ENCODE peak calls at places on chromosomes 2 and 18, in ten cellular contexts. F is CD8-positive, alpha-beta T cell; Q is transverse colon; U is dorsolateral prefrontal cortex; P is tibial nerve; C is psoas muscle; I is fibroblast of lung; K is HCT116; H is astrocyte; O is adrenal gland. E is an unnamed sample.

GRCh38 chr2:188316354-188316753 is 24.7 kb downstream of the GULP1 start:
- DNase-seq in F (no peak), Q (no peak), U (no peak), P (no peak), C (no peak), I (no peak), K (no peak), H (no peak), O (no peak), E (no peak)

GRCh38 chr2:10831387-10831985 is 18.9 kb upstream of the PDIA6 start:
- DNase-seq in F (no peak), Q (no peak), U (no peak), P (no peak), C (no peak), I (no peak), K (no peak), H (no peak), O (no peak), E (no peak)

GRCh38 chr2:197079832-197080555 is 153.5 kb upstream of the PGAP1 start:
- DNase-seq in F (no peak), Q (no peak), U (no peak), P (no peak), C (no peak), I (peak; percentile 78), K (no peak), H (peak; percentile 75), O (no peak), E (no peak)

GRCh38 chr18:7754725-7755181 is 187.6 kb downstream of the PTPRM start:
- DNase-seq in F (no peak), Q (no peak), U (no peak), P (no peak), C (no peak), I (no peak), K (no peak), H (no peak), O (peak; percentile 24), E (no peak)

GRCh38 chr2:58479557-58480120 is 238.5 kb upstream of the FANCL start:
- DNase-seq in F (no peak), Q (no peak), U (no peak), P (no peak), C (no peak), I (no peak), K (no peak), H (no peak), O (no peak), E (no peak)

GRCh38 chr2:3200420-3200939 is 177.1 kb downstream of the EIPR1 start:
- DNase-seq in F (no peak), Q (no peak), U (no peak), P (no peak), C (no peak), I (peak; percentile 62), K (no peak), H (peak; percentile 32), O (no peak), E (no peak)

GRCh38 chr2:190318931-190319556 is 582 bp downstream of the HIBCH start:
- DNase-seq in F (peak; percentile 23), Q (peak; percentile 25), U (no peak), P (peak; percentile 8), C (no peak), I (no peak), K (no peak), H (no peak), O (no peak), E (no peak)

GRCh38 chr2:240905176-240905781 is 857 bp upstream of the CROCC2 start:
- DNase-seq in F (peak; percentile 6), Q (no peak), U (no peak), P (no peak), C (peak; percentile 6), I (no peak), K (no peak), H (no peak), O (no peak), E (no peak)

GRCh38 chr2:113896791-113897190 is 6.9 kb downstream of the ACTR3 start:
- DNase-seq in F (no peak), Q (no peak), U (no peak), P (no peak), C (no peak), I (no peak), K (no peak), H (no peak), O (no peak), E (no peak)

GRCh38 chr2:61157371-61158003 is 4.5 kb upstream of the C2orf74 start:
- DNase-seq in F (no peak), Q (no peak), U (no peak), P (no peak), C (no peak), I (no peak), K (no peak), H (no peak), O (no peak), E (no peak)

GRCh38 chr18:7921938-7922587 is 354.9 kb downstream of the PTPRM start:
- DNase-seq in F (no peak), Q (no peak), U (no peak), P (no peak), C (no peak), I (peak; percentile 73), K (peak; percentile 54), H (peak; percentile 67), O (no peak), E (no peak)

DNA sequence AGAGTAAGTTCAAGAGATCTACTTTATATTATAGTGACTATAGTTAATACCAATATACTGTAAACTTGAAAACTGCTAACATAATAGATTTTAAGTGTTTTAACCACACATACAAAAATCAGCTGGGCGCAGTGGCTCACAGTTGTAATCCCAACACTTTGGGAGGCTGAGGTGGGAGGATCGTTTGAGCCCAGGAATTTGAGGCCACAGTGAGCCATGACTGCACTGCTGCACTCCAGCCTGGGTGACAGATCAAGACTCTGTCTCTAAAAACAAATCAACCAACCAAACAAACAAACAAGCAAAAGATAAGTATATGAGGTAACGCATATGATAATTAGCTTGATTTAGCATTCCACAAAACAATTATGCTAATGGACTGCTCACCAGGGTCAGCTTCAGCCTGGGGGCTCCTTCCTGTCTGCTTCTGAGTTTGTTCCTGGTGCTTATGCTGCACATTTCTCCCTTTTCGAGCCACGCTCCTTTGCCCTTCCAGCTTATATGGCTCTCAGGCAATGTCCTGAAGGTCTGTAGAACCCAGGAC is 357.7 kb downstream of the EN1 start:
- DNase-seq in F (no peak), Q (no peak), U (no peak), P (no peak), C (no peak), I (no peak), K (no peak), H (no peak), O (no peak), E (no peak)
- H3K27me3 ChIP-seq in F (no peaks in the 10 kb centered on the region), Q (peaks cover 3% of the 10 kb centered on the region), U (peaks cover 7% of the 10 kb centered on the region), P (no peaks in the 10 kb centered on the region), C (no peaks in the 10 kb centered on the region), I (no peaks in the 10 kb centered on the region), K (no peaks in the 10 kb centered on the region), H (no peaks in the 10 kb centered on the region), O (no peaks in the 10 kb centered on the region), E (no peaks in the 10 kb centered on the region)

GRCh38 chr2:31739156-31739555 is 158.4 kb upstream of the SRD5A2 start:
- DNase-seq in F (no peak), Q (no peak), U (no peak), P (no peak), C (no peak), I (no peak), K (no peak), H (no peak), O (no peak), E (no peak)

GRCh38 chr2:31735716-31736115 is 155.0 kb upstream of the SRD5A2 start:
- DNase-seq in F (no peak), Q (no peak), U (no peak), P (no peak), C (no peak), I (no peak), K (no peak), H (no peak), O (no peak), E (no peak)

DNA sequence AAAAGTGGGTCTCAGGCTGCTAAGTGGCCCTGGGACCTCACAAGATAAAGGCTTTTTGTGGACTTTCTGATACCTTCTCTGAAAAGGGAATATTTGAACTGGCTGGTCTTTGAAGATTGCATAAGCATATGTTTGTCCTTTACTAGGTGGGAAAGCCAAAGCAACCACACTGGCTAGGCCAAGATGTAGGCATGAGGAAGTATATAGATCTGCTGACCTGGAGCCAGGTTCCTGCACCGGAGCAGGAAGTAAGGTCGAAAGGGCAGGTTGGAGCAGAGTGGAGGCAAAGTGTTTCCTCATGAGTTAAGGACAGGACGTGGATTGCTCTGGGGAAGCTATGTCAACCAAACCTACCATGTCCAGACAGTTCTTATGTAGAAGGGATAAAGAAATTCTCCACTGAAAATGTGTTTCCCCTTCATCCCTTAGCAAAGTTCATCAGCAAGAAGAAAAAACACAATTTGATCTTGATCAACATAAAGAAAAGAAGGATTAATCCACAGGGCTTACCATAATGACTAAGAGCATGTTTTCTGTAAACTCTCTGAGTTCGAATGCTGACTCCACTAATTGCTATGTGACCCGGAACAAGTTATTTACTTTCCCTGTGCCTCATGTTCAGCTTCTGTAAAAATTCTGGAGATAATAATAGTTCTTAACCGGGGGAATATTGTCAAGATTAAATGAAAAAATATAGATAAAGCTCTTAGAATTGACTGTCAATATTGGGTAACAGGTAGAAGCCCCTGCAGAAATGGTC is 156.1 kb upstream of the SRD5A2 start:
- DNase-seq in F (no peak), Q (no peak), U (no peak), P (no peak), C (no peak), I (no peak), K (no peak), H (no peak), O (no peak), E (no peak)
- H3K27ac ChIP-seq in F (no peak overlapping the region), Q (no peak overlapping the region), U (no peak overlapping the region), P (no peak overlapping the region), C (no peak overlapping the region), I (no peak overlapping the region), K (no peak overlapping the region), H (no peak overlapping the region), O (no peak overlapping the region), E (no peak overlapping the region)

GRCh38 chr2:128472789-128473174 is 154.1 kb upstream of the HS6ST1 start:
- DNase-seq in F (no peak), Q (no peak), U (no peak), P (no peak), C (no peak), I (peak; percentile 32), K (no peak), H (peak; percentile 23), O (no peak), E (no peak)
- TF ChIP-seq CTCF in F (no peak), Q (no peak), U (no peak), P (no peak), C (no peak), I (no peak), K (no peak), H (no peak), O (no peak), E (no peak)

DNA sequence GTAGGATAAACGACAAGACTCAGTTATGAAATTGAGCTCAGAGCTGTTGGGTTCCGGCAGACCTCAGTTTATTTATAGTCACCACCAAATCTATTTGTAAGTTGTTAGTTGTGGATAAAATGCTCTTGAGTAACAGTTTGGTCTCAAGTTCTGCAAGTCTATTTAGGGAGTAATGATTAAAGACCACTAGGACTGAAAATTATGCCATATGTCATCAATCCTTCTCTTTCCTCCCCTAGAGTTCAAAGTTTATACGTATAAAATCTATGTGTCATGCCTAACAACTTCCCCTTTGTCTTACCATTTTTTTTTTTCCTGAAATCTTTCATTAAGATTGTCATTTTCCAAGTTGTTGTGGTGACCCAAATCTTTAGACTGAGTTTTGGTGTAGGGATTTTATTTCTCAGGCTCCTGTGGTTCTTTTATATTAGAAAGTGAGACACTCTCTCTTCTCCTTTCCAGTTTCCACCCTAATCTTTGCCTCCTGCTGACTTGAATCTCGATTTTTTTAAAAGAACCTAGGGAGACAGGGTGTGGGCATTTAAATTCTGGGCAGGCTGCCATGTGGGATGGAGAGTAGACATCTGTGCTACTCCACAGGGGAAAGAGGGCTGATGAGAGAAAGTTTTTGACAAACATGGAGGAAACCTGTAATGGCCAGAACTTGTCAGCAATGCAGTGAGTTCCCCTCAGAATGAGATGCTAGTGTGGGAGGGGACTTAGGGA is 51.0 kb downstream of the LAMA3 start:
- DNase-seq in F (no peak), Q (peak; percentile 40), U (no peak), P (no peak), C (no peak), I (peak; percentile 37), K (no peak), H (peak; percentile 12), O (no peak), E (no peak)
- H3K27me3 ChIP-seq in F (no peaks in the 10 kb centered on the region), Q (no peaks in the 10 kb centered on the region), U (no peaks in the 10 kb centered on the region), P (no peaks in the 10 kb centered on the region), C (no peaks in the 10 kb centered on the region), I (peaks cover 24% of the 10 kb centered on the region), K (no peaks in the 10 kb centered on the region), H (peaks cover 3% of the 10 kb centered on the region), O (peaks cover 3% of the 10 kb centered on the region), E (peaks cover 4% of the 10 kb centered on the region)

E was measured in CD4-positive, alpha-beta T cell.